ENCODE peak calls at places on chromosome 16, in nine cellular contexts. One of them, this sample, is unnamed.

GRCh38 chr16:3182608-3183444 is 5.2 kb upstream of the OR1F1 start:
- DNase-seq in fibroblast of gingiva: peak
- DNase-seq in NCI-H1105: no peak
- DNase-seq in hippocampal formation: no peak
- DNase-seq in dorsolateral prefrontal cortex: no peak
- DNase-seq in AG04450: no peak
- DNase-seq in nephron progenitor cell: peak
- DNase-seq in effector CD4-positive, alpha-beta T cell: no peak
- DNase-seq in NCI-H1048: no peak
- DNase-seq in this sample: no peak

GRCh38 chr16:914453-914852 is 56.3 kb downstream of the LMF1 start:
- DNase-seq in fibroblast of gingiva: no peak
- DNase-seq in NCI-H1105: no peak
- DNase-seq in hippocampal formation: no peak
- DNase-seq in dorsolateral prefrontal cortex: no peak
- DNase-seq in AG04450: no peak
- DNase-seq in nephron progenitor cell: no peak
- DNase-seq in effector CD4-positive, alpha-beta T cell: no peak
- DNase-seq in NCI-H1048: no peak
- DNase-seq in this sample: no peak

GRCh38 chr16:70345840-70346239 is 863 bp upstream of the DDX19A start:
- DNase-seq in fibroblast of gingiva: no peak
- DNase-seq in NCI-H1105: no peak
- DNase-seq in hippocampal formation: no peak
- DNase-seq in dorsolateral prefrontal cortex: no peak
- DNase-seq in AG04450: no peak
- DNase-seq in nephron progenitor cell: no peak
- DNase-seq in effector CD4-positive, alpha-beta T cell: no peak
- DNase-seq in NCI-H1048: no peak
- DNase-seq in this sample: no peak

GRCh38 chr16:49281843-49282642 is 405 bp upstream of the CBLN1 start:
- DNase-seq in fibroblast of gingiva: no peak
- DNase-seq in NCI-H1105: peak
- DNase-seq in hippocampal formation: peak
- DNase-seq in dorsolateral prefrontal cortex: peak
- DNase-seq in AG04450: no peak
- DNase-seq in nephron progenitor cell: peak
- DNase-seq in effector CD4-positive, alpha-beta T cell: no peak
- DNase-seq in NCI-H1048: peak
- DNase-seq in this sample: peak

GRCh38 chr16:65958096-65958495 is 408.4 kb upstream of the CDH5 start:
- DNase-seq in fibroblast of gingiva: no peak
- DNase-seq in NCI-H1105: no peak
- DNase-seq in hippocampal formation: no peak
- DNase-seq in dorsolateral prefrontal cortex: no peak
- DNase-seq in AG04450: no peak
- DNase-seq in nephron progenitor cell: no peak
- DNase-seq in effector CD4-positive, alpha-beta T cell: no peak
- DNase-seq in NCI-H1048: no peak
- DNase-seq in this sample: no peak

GRCh38 chr16:89922884-89923639 is at the start of gene TUBB3:
- DNase-seq in fibroblast of gingiva: peak
- DNase-seq in NCI-H1105: peak
- DNase-seq in hippocampal formation: peak
- DNase-seq in dorsolateral prefrontal cortex: peak
- DNase-seq in AG04450: no peak
- DNase-seq in nephron progenitor cell: peak
- DNase-seq in effector CD4-positive, alpha-beta T cell: no peak
- DNase-seq in NCI-H1048: peak
- DNase-seq in this sample: no peak

GRCh38 chr16:85898521-85899442 is at the start of gene IRF8:
- DNase-seq in fibroblast of gingiva: no peak
- DNase-seq in NCI-H1105: peak
- DNase-seq in hippocampal formation: peak
- DNase-seq in dorsolateral prefrontal cortex: peak
- DNase-seq in AG04450: no peak
- DNase-seq in nephron progenitor cell: peak
- DNase-seq in effector CD4-positive, alpha-beta T cell: peak
- DNase-seq in NCI-H1048: no peak
- DNase-seq in this sample: no peak

GRCh38 chr16:65294708-65295107 is 172.8 kb upstream of the CDH11 start:
- DNase-seq in fibroblast of gingiva: no peak
- DNase-seq in NCI-H1105: no peak
- DNase-seq in hippocampal formation: no peak
- DNase-seq in dorsolateral prefrontal cortex: no peak
- DNase-seq in AG04450: no peak
- DNase-seq in nephron progenitor cell: no peak
- DNase-seq in effector CD4-positive, alpha-beta T cell: no peak
- DNase-seq in NCI-H1048: no peak
- DNase-seq in this sample: no peak

This sample was measured in HFF-Myc.